ENCODE peak calls at places on chromosomes 16 and 17, in five cellular contexts. One of them, this sample, is unnamed.

GRCh38 chr16:74720579-74720978 is 19.9 kb upstream of the MLKL start:
- DNase-seq in activated naive CD4-positive, alpha-beta T cell: no peak
- DNase-seq in A549: no peak
- DNase-seq in activated CD4-positive, alpha-beta memory T cell treated with anti-CD3 and anti-CD28 coated beads, Interleukin-2, amount 10 ng/mL, durations not matched to agents 7 days and 5 days: no peak
- DNase-seq in stimulated activated CD4-positive, alpha-beta T cell treated with anti-CD3 and anti-CD28 coated beads, Interleukin-4, amount 100 ng/mL, for 1 hour: no peak
- DNase-seq in this sample: no peak

GRCh38 chr16:90048347-90048722 is 28.8 kb downstream of the PRDM7 start:
- DNase-seq in activated naive CD4-positive, alpha-beta T cell: no peak
- DNase-seq in A549: no peak
- DNase-seq in activated CD4-positive, alpha-beta memory T cell treated with anti-CD3 and anti-CD28 coated beads, Interleukin-2, amount 10 ng/mL, durations not matched to agents 7 days and 5 days: no peak
- DNase-seq in stimulated activated CD4-positive, alpha-beta T cell treated with anti-CD3 and anti-CD28 coated beads, Interleukin-4, amount 100 ng/mL, for 1 hour: no peak
- DNase-seq in this sample: no peak

GRCh38 chr17:36935681-36936454 is 1.4 kb upstream of the LHX1 start:
- DNase-seq in activated naive CD4-positive, alpha-beta T cell: no peak
- DNase-seq in A549: peak
- DNase-seq in activated CD4-positive, alpha-beta memory T cell treated with anti-CD3 and anti-CD28 coated beads, Interleukin-2, amount 10 ng/mL, durations not matched to agents 7 days and 5 days: no peak
- DNase-seq in stimulated activated CD4-positive, alpha-beta T cell treated with anti-CD3 and anti-CD28 coated beads, Interleukin-4, amount 100 ng/mL, for 1 hour: no peak
- DNase-seq in this sample: no peak

GRCh38 chr17:73369126-73369525 is 57.3 kb upstream of the CDC42EP4 start:
- DNase-seq in activated naive CD4-positive, alpha-beta T cell: no peak
- DNase-seq in A549: no peak
- DNase-seq in activated CD4-positive, alpha-beta memory T cell treated with anti-CD3 and anti-CD28 coated beads, Interleukin-2, amount 10 ng/mL, durations not matched to agents 7 days and 5 days: no peak
- DNase-seq in stimulated activated CD4-positive, alpha-beta T cell treated with anti-CD3 and anti-CD28 coated beads, Interleukin-4, amount 100 ng/mL, for 1 hour: no peak
- DNase-seq in this sample: no peak

GRCh38 chr16:90044111-90044551 is 24.9 kb upstream of the DBNDD1 start:
- DNase-seq in activated naive CD4-positive, alpha-beta T cell: no peak
- DNase-seq in A549: peak
- DNase-seq in activated CD4-positive, alpha-beta memory T cell treated with anti-CD3 and anti-CD28 coated beads, Interleukin-2, amount 10 ng/mL, durations not matched to agents 7 days and 5 days: no peak
- DNase-seq in stimulated activated CD4-positive, alpha-beta T cell treated with anti-CD3 and anti-CD28 coated beads, Interleukin-4, amount 100 ng/mL, for 1 hour: no peak
- DNase-seq in this sample: no peak

GRCh38 chr17:35890774-35891155 is 10.6 kb upstream of the CCL5 start:
- DNase-seq in activated naive CD4-positive, alpha-beta T cell: no peak
- DNase-seq in A549: no peak
- DNase-seq in activated CD4-positive, alpha-beta memory T cell treated with anti-CD3 and anti-CD28 coated beads, Interleukin-2, amount 10 ng/mL, durations not matched to agents 7 days and 5 days: peak
- DNase-seq in stimulated activated CD4-positive, alpha-beta T cell treated with anti-CD3 and anti-CD28 coated beads, Interleukin-4, amount 100 ng/mL, for 1 hour: no peak
- DNase-seq in this sample: peak

GRCh38 chr17:965311-965989 is 14.1 kb downstream of the NXN start:
- DNase-seq in activated naive CD4-positive, alpha-beta T cell: no peak
- DNase-seq in A549: no peak
- DNase-seq in activated CD4-positive, alpha-beta memory T cell treated with anti-CD3 and anti-CD28 coated beads, Interleukin-2, amount 10 ng/mL, durations not matched to agents 7 days and 5 days: no peak
- DNase-seq in stimulated activated CD4-positive, alpha-beta T cell treated with anti-CD3 and anti-CD28 coated beads, Interleukin-4, amount 100 ng/mL, for 1 hour: no peak
- DNase-seq in this sample: no peak

GRCh38 chr16:30095166-30096078 is 591 bp downstream of the YPEL3 start:
- DNase-seq in activated naive CD4-positive, alpha-beta T cell: no peak
- DNase-seq in A549: no peak
- DNase-seq in activated CD4-positive, alpha-beta memory T cell treated with anti-CD3 and anti-CD28 coated beads, Interleukin-2, amount 10 ng/mL, durations not matched to agents 7 days and 5 days: no peak
- DNase-seq in stimulated activated CD4-positive, alpha-beta T cell treated with anti-CD3 and anti-CD28 coated beads, Interleukin-4, amount 100 ng/mL, for 1 hour: no peak
- DNase-seq in this sample: no peak

GRCh38 chr16:88466175-88466862 is 13.2 kb downstream of the ZFPM1 start:
- DNase-seq in activated naive CD4-positive, alpha-beta T cell: no peak
- DNase-seq in A549: no peak
- DNase-seq in activated CD4-positive, alpha-beta memory T cell treated with anti-CD3 and anti-CD28 coated beads, Interleukin-2, amount 10 ng/mL, durations not matched to agents 7 days and 5 days: no peak
- DNase-seq in stimulated activated CD4-positive, alpha-beta T cell treated with anti-CD3 and anti-CD28 coated beads, Interleukin-4, amount 100 ng/mL, for 1 hour: no peak
- DNase-seq in this sample: peak

GRCh38 chr17:62321451-62321850 is 58.9 kb upstream of the EFCAB3 start:
- DNase-seq in activated naive CD4-positive, alpha-beta T cell: no peak
- DNase-seq in A549: no peak
- DNase-seq in activated CD4-positive, alpha-beta memory T cell treated with anti-CD3 and anti-CD28 coated beads, Interleukin-2, amount 10 ng/mL, durations not matched to agents 7 days and 5 days: no peak
- DNase-seq in stimulated activated CD4-positive, alpha-beta T cell treated with anti-CD3 and anti-CD28 coated beads, Interleukin-4, amount 100 ng/mL, for 1 hour: no peak
- DNase-seq in this sample: no peak

GRCh38 chr16:1206786-1207185 is 18.3 kb downstream of the TPSG1 start:
- DNase-seq in activated naive CD4-positive, alpha-beta T cell: peak
- DNase-seq in A549: no peak
- DNase-seq in activated CD4-positive, alpha-beta memory T cell treated with anti-CD3 and anti-CD28 coated beads, Interleukin-2, amount 10 ng/mL, durations not matched to agents 7 days and 5 days: no peak
- DNase-seq in stimulated activated CD4-positive, alpha-beta T cell treated with anti-CD3 and anti-CD28 coated beads, Interleukin-4, amount 100 ng/mL, for 1 hour: no peak
- DNase-seq in this sample: no peak

GRCh38 chr16:4176794-4177438 is 60.7 kb upstream of the ADCY9 start:
- DNase-seq in activated naive CD4-positive, alpha-beta T cell: no peak
- DNase-seq in A549: peak
- DNase-seq in activated CD4-positive, alpha-beta memory T cell treated with anti-CD3 and anti-CD28 coated beads, Interleukin-2, amount 10 ng/mL, durations not matched to agents 7 days and 5 days: peak
- DNase-seq in stimulated activated CD4-positive, alpha-beta T cell treated with anti-CD3 and anti-CD28 coated beads, Interleukin-4, amount 100 ng/mL, for 1 hour: no peak
- DNase-seq in this sample: no peak

GRCh38 chr17:41339571-41340169 is 11.0 kb downstream of the KRT33A start:
- DNase-seq in activated naive CD4-positive, alpha-beta T cell: no peak
- DNase-seq in A549: no peak
- DNase-seq in activated CD4-positive, alpha-beta memory T cell treated with anti-CD3 and anti-CD28 coated beads, Interleukin-2, amount 10 ng/mL, durations not matched to agents 7 days and 5 days: no peak
- DNase-seq in stimulated activated CD4-positive, alpha-beta T cell treated with anti-CD3 and anti-CD28 coated beads, Interleukin-4, amount 100 ng/mL, for 1 hour: no peak
- DNase-seq in this sample: no peak

GRCh38 chr17:77365584-77366186 is 224.9 kb downstream of the SEC14L1 start:
- DNase-seq in activated naive CD4-positive, alpha-beta T cell: no peak
- DNase-seq in A549: peak
- DNase-seq in activated CD4-positive, alpha-beta memory T cell treated with anti-CD3 and anti-CD28 coated beads, Interleukin-2, amount 10 ng/mL, durations not matched to agents 7 days and 5 days: no peak
- DNase-seq in stimulated activated CD4-positive, alpha-beta T cell treated with anti-CD3 and anti-CD28 coated beads, Interleukin-4, amount 100 ng/mL, for 1 hour: no peak
- DNase-seq in this sample: no peak

GRCh38 chr17:47851764-47852112 is 775 bp upstream of the SP6 start:
- DNase-seq in activated naive CD4-positive, alpha-beta T cell: no peak
- DNase-seq in A549: no peak
- DNase-seq in activated CD4-positive, alpha-beta memory T cell treated with anti-CD3 and anti-CD28 coated beads, Interleukin-2, amount 10 ng/mL, durations not matched to agents 7 days and 5 days: no peak
- DNase-seq in stimulated activated CD4-positive, alpha-beta T cell treated with anti-CD3 and anti-CD28 coated beads, Interleukin-4, amount 100 ng/mL, for 1 hour: no peak
- DNase-seq in this sample: no peak

GRCh38 chr16:73015612-73016487 is 32.1 kb downstream of the ZFHX3 start:
- DNase-seq in activated naive CD4-positive, alpha-beta T cell: no peak
- DNase-seq in A549: peak
- DNase-seq in activated CD4-positive, alpha-beta memory T cell treated with anti-CD3 and anti-CD28 coated beads, Interleukin-2, amount 10 ng/mL, durations not matched to agents 7 days and 5 days: no peak
- DNase-seq in stimulated activated CD4-positive, alpha-beta T cell treated with anti-CD3 and anti-CD28 coated beads, Interleukin-4, amount 100 ng/mL, for 1 hour: no peak
- DNase-seq in this sample: no peak

GRCh38 chr17:69690531-69690930 is 276.0 kb downstream of the MAP2K6 start:
- DNase-seq in activated naive CD4-positive, alpha-beta T cell: no peak
- DNase-seq in A549: no peak
- DNase-seq in activated CD4-positive, alpha-beta memory T cell treated with anti-CD3 and anti-CD28 coated beads, Interleukin-2, amount 10 ng/mL, durations not matched to agents 7 days and 5 days: no peak
- DNase-seq in stimulated activated CD4-positive, alpha-beta T cell treated with anti-CD3 and anti-CD28 coated beads, Interleukin-4, amount 100 ng/mL, for 1 hour: no peak
- DNase-seq in this sample: no peak